ENCODE peak calls at places on chromosomes 16 and 17, in nine cellular contexts. W, D, P, N, E, L, X, V and G are unnamed samples.

GRCh38 chr16:23581746-23582145 is 14.4 kb downstream of the NDUFAB1 start:
- DNase-seq in V (no peak), E (no peak), N (no peak), W (no peak), D (no peak), L (no peak), X (no peak), P (no peak), G (no peak)

GRCh38 chr16:75097191-75097761 is 19.3 kb downstream of the LDHD start:
- DNase-seq in V (no peak), W (no peak), D (no peak), N (no peak), L (no peak), E (no peak), X (no peak), P (no peak), G (no peak)

GRCh38 chr17:61427567-61427966 is 24.7 kb upstream of the TBX4 start:
- DNase-seq in W (no peak), L (no peak), V (no peak), E (no peak), N (no peak), P (no peak), X (no peak), D (no peak), G (no peak)

GRCh38 chr17:45320931-45321461 is 4.2 kb upstream of the MAP3K14 start:
- DNase-seq in E (peak; percentile 85), P (no peak), L (peak; percentile 97), D (no peak), W (no peak), X (no peak), N (no peak), V (no peak), G (peak; percentile 96)

GRCh38 chr16:30983289-30983889 is 1.6 kb upstream of the HSD3B7 start:
- DNase-seq in W (no peak), V (no peak), N (no peak), L (no peak), P (no peak), D (no peak), X (no peak), E (no peak), G (peak; percentile 38)

GRCh38 chr16:54066451-54067056 is 220.0 kb downstream of the IRX3 start:
- DNase-seq in W (no peak), X (peak; percentile 15), L (peak; percentile 5), D (no peak), V (no peak), P (no peak), E (no peak), N (no peak), G (no peak)

GRCh38 chr16:19843371-19843770 is 41.3 kb downstream of the GPRC5B start:
- DNase-seq in X (no peak), D (no peak), E (no peak), W (no peak), P (no peak), N (no peak), V (peak; percentile 14), L (peak; percentile 57), G (no peak)

GRCh38 chr17:5555254-5555653 is 29.1 kb downstream of the NLRP1 start:
- DNase-seq in V (no peak), L (peak; percentile 83), P (no peak), W (no peak), D (no peak), N (no peak), X (no peak), E (no peak), G (no peak)

GRCh38 chr16:54027126-54027922 is 259.3 kb downstream of the IRX3 start:
- DNase-seq in E (no peak), W (no peak), D (no peak), N (no peak), L (peak; percentile 83), P (no peak), V (no peak), X (no peak), G (no peak)

GRCh38 chr16:74760007-74760767 is 14.4 kb downstream of the FA2H start:
- DNase-seq in E (no peak), D (no peak), L (peak; percentile 90), N (no peak), X (no peak), W (no peak), V (no peak), P (no peak), G (no peak)

GRCh38 chr16:54998834-54999233 is 68.2 kb downstream of the IRX5 start:
- DNase-seq in V (no peak), D (no peak), P (no peak), X (no peak), E (no peak), N (no peak), W (no peak), L (no peak), G (no peak)

GRCh38 chr16:11977206-11978041 is 890 bp downstream of the SNX29 start:
- DNase-seq in E (peak; percentile 15), D (peak; percentile 75), V (peak; percentile 80), N (peak; percentile 23), P (no peak), X (no peak), L (peak; percentile 82), W (no peak), G (peak; percentile 48)

GRCh38 chr16:55175389-55175788 is 148.6 kb upstream of the IRX6 start:
- DNase-seq in E (no peak), V (no peak), W (no peak), L (no peak), P (no peak), D (no peak), N (no peak), X (no peak), G (no peak)

GRCh38 chr17:74199306-74200092 is 4.0 kb upstream of the RPL38 start:
- DNase-seq in D (no peak), W (peak; percentile 51), V (peak; percentile 72), E (no peak), N (peak; percentile 45), L (no peak), X (peak; percentile 76), P (peak; percentile 89), G (no peak)

GRCh38 chr17:14308965-14309879 is 8.3 kb downstream of the HS3ST3B1 start:
- DNase-seq in W (peak; percentile 89), V (peak; percentile 86), X (peak; percentile 94), P (peak; percentile 100), D (peak; percentile 77), L (peak; percentile 89), N (peak; percentile 89), E (no peak), G (peak; percentile 94)

GRCh38 chr17:76268991-76269981 is 4.1 kb downstream of the UBALD2 start:
- DNase-seq in V (no peak), L (no peak), W (no peak), P (no peak), D (no peak), X (peak; percentile 22), E (no peak), N (peak; percentile 49), G (no peak)

GRCh38 chr17:76267051-76267576 is 2.0 kb downstream of the UBALD2 start:
- DNase-seq in V (no peak), N (no peak), W (no peak), P (no peak), D (no peak), L (no peak), E (no peak), X (no peak), G (no peak)

GRCh38 chr17:76266244-76266938 is 1.2 kb downstream of the UBALD2 start:
- DNase-seq in N (no peak), L (peak; percentile 30), P (no peak), V (no peak), W (no peak), D (no peak), X (peak; percentile 22), E (no peak), G (peak; percentile 59)

GRCh38 chr17:76270127-76270592 is 5.0 kb downstream of the UBALD2 start:
- DNase-seq in P (no peak), E (no peak), W (no peak), X (peak; percentile 29), N (no peak), V (no peak), D (no peak), L (no peak), G (no peak)

GRCh38 chr17:76268015-76268749 is 3.0 kb downstream of the UBALD2 start:
- DNase-seq in V (peak; percentile 93), D (peak; percentile 89), N (peak; percentile 82), W (peak; percentile 84), L (peak; percentile 45), P (no peak), X (peak; percentile 56), E (no peak), G (peak; percentile 55)
- H3K4me1 ChIP-seq in V (peaks cover 74% of the 10 kb centered on the region), D (peaks cover 65% of the 10 kb centered on the region), N (peaks cover 80% of the 10 kb centered on the region), W (peaks cover 84% of the 10 kb centered on the region), L (peaks cover 10% of the 10 kb centered on the region), P (peaks cover 5% of the 10 kb centered on the region), X (peaks cover 71% of the 10 kb centered on the region), E (peaks cover 30% of the 10 kb centered on the region), G (peaks cover 42% of the 10 kb centered on the region)

DNA sequence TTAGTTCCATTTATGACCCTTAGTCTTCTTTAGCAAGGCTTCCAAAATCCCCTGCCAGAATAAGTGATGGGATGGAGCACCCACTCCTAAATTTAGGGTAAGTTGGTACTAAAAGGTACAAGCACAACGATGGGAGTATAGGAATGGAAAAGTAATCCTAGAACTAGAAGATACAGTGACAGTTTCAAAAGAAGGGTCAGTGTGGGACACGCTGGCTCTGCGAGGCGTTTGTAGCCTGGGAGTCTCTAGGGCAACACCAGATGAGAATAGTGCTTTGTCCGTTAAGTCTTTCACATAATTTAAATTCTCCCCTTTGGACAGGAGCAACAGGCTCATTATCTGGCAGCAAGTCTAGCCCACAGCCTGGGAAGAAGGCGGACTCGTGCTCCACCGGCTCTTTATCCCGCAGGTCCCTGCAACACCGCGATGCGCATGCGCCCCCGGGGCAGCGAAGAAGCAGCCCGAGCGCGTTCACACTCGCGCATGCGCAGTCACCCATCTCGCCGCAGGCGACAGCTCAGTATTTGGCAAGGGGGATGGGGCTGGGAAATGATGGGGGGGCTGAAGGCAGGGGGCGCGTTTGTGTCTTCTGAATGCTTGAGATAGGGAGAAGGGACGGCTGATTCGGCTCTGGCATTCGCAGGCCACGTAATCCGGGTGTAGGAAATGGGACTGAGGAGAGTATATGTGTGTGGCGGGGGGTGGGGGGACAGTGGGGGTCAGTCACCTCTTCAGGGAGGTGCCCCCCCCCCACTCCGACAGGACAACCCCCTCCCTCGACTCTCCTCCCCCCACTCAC is 564 bp downstream of the SPOP start:
- DNase-seq in D (peak; percentile 98), X (peak; percentile 96), W (peak; percentile 96), L (peak; percentile 91), N (peak; percentile 96), E (peak; percentile 90), V (peak; percentile 99), P (peak; percentile 98), G (peak; percentile 93)
- H3K4me1 ChIP-seq in D (peaks cover 46% of the 10 kb centered on the region), X (peaks cover 24% of the 10 kb centered on the region), W (peaks cover 54% of the 10 kb centered on the region), L (peaks cover 4% of the 10 kb centered on the region), N (peaks cover 52% of the 10 kb centered on the region), E (peaks cover 17% of the 10 kb centered on the region), V (peaks cover 36% of the 10 kb centered on the region), P (no peaks in the 10 kb centered on the region), G (peaks cover 16% of the 10 kb centered on the region)

GRCh38 chr17:38627957-38628356 is 22.2 kb upstream of the SRCIN1 start:
- DNase-seq in W (no peak), L (no peak), X (no peak), D (no peak), N (no peak), V (no peak), E (no peak), P (peak; percentile 8), G (no peak)
- H3K4me1 ChIP-seq in W (no peaks in the 10 kb centered on the region), L (no peaks in the 10 kb centered on the region), X (no peaks in the 10 kb centered on the region), D (no peaks in the 10 kb centered on the region), N (no peaks in the 10 kb centered on the region), V (no peaks in the 10 kb centered on the region), E (peaks cover 4% of the 10 kb centered on the region), P (no peaks in the 10 kb centered on the region), G (no peaks in the 10 kb centered on the region)

DNA sequence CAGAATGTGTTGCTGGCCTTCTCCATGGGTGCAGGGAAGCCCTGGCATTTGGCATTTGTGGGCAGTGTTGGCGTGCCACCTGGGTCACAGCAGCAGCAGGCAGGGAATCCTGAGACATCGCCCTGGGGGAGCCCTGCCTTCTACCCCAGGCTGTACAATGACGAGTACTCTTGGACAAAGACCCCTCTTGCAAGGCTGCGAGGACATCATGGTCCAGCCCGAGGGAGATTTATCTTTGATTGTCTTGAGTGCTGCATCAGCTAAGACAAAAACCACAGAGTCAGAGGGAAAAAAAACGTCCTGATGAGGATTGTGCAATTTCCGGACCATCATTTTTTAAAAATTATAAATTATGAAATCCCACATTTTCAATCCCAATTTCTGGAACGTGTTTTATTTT is 3.7 kb downstream of the CRISPLD2 start:
- DNase-seq in L (no peak), X (no peak), W (no peak), P (no peak), D (peak; percentile 81), E (no peak), V (peak; percentile 87), N (no peak), G (no peak)
- H3K4me1 ChIP-seq in L (peaks cover 44% of the 10 kb centered on the region), X (no peaks in the 10 kb centered on the region), W (peaks cover 64% of the 10 kb centered on the region), P (no peaks in the 10 kb centered on the region), D (peaks cover 48% of the 10 kb centered on the region), E (peaks cover 15% of the 10 kb centered on the region), V (peaks cover 88% of the 10 kb centered on the region), N (peaks cover 49% of the 10 kb centered on the region), G (peaks cover 16% of the 10 kb centered on the region)